ENCODE peak calls at places on chromosomes 4 and X, in eight cellular contexts. K, Q, N, A, G, I, Z and U are unnamed samples. For H3K9me3 and H3K27me3, the result is how much of the 10 kb centered on the place peaks cover.

GRCh38 chr4:85495621-85496020 is 20.7 kb downstream of the ARHGAP24 start:
- DNase-seq in Q (no peak), N (no peak), I (no peak), Z (no peak), G (no peak), K (no peak), A (no peak), U (no peak)

GRCh38 chrX:14872851-14873675 is at the start of the genes FANCB and MOSPD2:
- DNase-seq in G (peak), I (peak), Z (peak), A (peak), K (peak), N (peak), Q (peak), U (peak)

GRCh38 chr4:149264093-149264733 is 551.4 kb downstream of the IQCM start:
- DNase-seq in K (no peak), N (peak), Z (no peak), I (no peak), G (peak), A (peak), Q (no peak), U (peak)

GRCh38 chrX:133546441-133546840 is 131.2 kb upstream of the GPC4 start:
- DNase-seq in Q (no peak), Z (no peak), K (no peak), G (no peak), N (no peak), A (no peak), I (no peak), U (no peak)

GRCh38 chr4:161714022-161714751 is 449.6 kb downstream of the FSTL5 start:
- DNase-seq in G (peak), I (no peak), A (no peak), N (no peak), Q (no peak), Z (no peak), K (no peak), U (peak)

GRCh38 chrX:54427837-54428424 is 12.3 kb upstream of the TSR2 start:
- DNase-seq in A (no peak), K (no peak), N (no peak), G (no peak), I (no peak), Q (no peak), Z (no peak), U (no peak)

GRCh38 chr4:25863347-25863784 is 578 bp upstream of the SEL1L3 start:
- DNase-seq in A (no peak), I (no peak), Z (no peak), N (no peak), G (no peak), Q (no peak), K (no peak), U (no peak)

GRCh38 chr4:10180927-10181744 is 64.5 kb upstream of the WDR1 start:
- DNase-seq in Q (no peak), A (no peak), K (no peak), N (peak), Z (no peak), G (no peak), I (no peak), U (peak)

GRCh38 chr4:100797791-100798190 is 280.0 kb upstream of the EMCN start:
- DNase-seq in A (no peak), K (no peak), I (no peak), Z (no peak), N (no peak), G (no peak), Q (no peak), U (no peak)

GRCh38 chrX:357693-358471 is 28.8 kb downstream of the PPP2R3B start:
- DNase-seq in I (no peak), A (no peak), N (no peak), K (peak), Q (no peak), Z (peak), G (no peak), U (no peak)

GRCh38 chr4:3766207-3766790 is at the start of gene ADRA2C:
- DNase-seq in N (no peak), Z (no peak), A (peak), G (no peak), Q (peak), I (no peak), K (no peak), U (peak)
- H3K4me3 ChIP-seq in N (no peak), Z (peak), A (peak), G (peak), Q (peak), I (peak), K (no peak), U (peak)

GRCh38 chrX:146456058-146456457 is 353.5 kb upstream of the CXorf51B start:
- DNase-seq in I (no peak), G (no peak), N (no peak), Q (no peak), A (no peak), K (no peak), Z (no peak), U (no peak)
- H3K9me3 ChIP-seq in I (under half), G (under half), N (under half), Q (under half), A (half or more), K (under half), Z (under half), U (under half)

GRCh38 chr4:3283916-3284315 is 8.9 kb upstream of the RGS12 start:
- DNase-seq in Z (no peak), N (no peak), K (no peak), I (no peak), G (peak), A (no peak), Q (no peak), U (peak)

GRCh38 chr4:3284734-3285557 is 7.9 kb upstream of the RGS12 start:
- DNase-seq in I (no peak), G (no peak), Q (no peak), Z (no peak), A (no peak), N (no peak), K (no peak), U (no peak)

GRCh38 chr4:3280466-3280865 is 12.4 kb upstream of the RGS12 start:
- DNase-seq in G (no peak), Q (no peak), I (no peak), N (no peak), Z (no peak), A (no peak), K (no peak), U (no peak)

GRCh38 chr4:3285558-3286334 is 7.1 kb upstream of the RGS12 start:
- DNase-seq in N (no peak), K (no peak), I (no peak), Z (no peak), Q (no peak), G (no peak), A (peak), U (peak)

GRCh38 chr4:3283483-3283882 is 9.3 kb upstream of the RGS12 start:
- DNase-seq in G (no peak), A (no peak), K (no peak), N (no peak), Q (no peak), Z (no peak), I (no peak), U (no peak)
- H3K27me3 ChIP-seq in G (under half), A (under half), K (under half), N (under half), Q (under half), Z (under half), I (under half), U (under half)

GRCh38 chrX:12866451-12867377 is at the start of gene TLR7:
- DNase-seq in Q (no peak), A (no peak), N (no peak), K (no peak), I (no peak), G (no peak), Z (no peak), U (no peak)
- H3K4me3 ChIP-seq in Q (no peak), A (no peak), N (no peak), K (no peak), I (no peak), G (no peak), Z (no peak), U (no peak)